ENCODE peak calls at places on chromosomes 13 and 19, in five cellular contexts. X is fibroblast of mammary gland, W is WTC11, Q is BJ, T is tibial artery. D is an unnamed sample.

GRCh38 chr13:106373989-106374572 is 161.4 kb downstream of the EFNB2 start:
- DNase-seq in X (peak; percentile 90), W (no peak), Q (no peak), T (no peak), D (no peak)

GRCh38 chr13:26921918-26922317 is 161.3 kb upstream of the GPR12 start:
- DNase-seq in X (no peak), W (no peak), Q (no peak), T (no peak), D (no peak)

GRCh38 chr19:40035996-40036395 is 20.0 kb downstream of the ZNF780B start:
- DNase-seq in X (no peak), W (no peak), Q (no peak), T (no peak), D (no peak)

GRCh38 chr19:17743874-17744273 is 7.4 kb upstream of the FCHO1 start:
- DNase-seq in X (peak; percentile 56), W (no peak), Q (no peak), T (no peak), D (no peak)

GRCh38 chr19:51158474-51159129 is 16.5 kb downstream of the SIGLEC7 start:
- DNase-seq in X (peak; percentile 40), W (peak; percentile 93), Q (no peak), T (peak; percentile 42), D (no peak)

GRCh38 chr19:50982186-50982585 is 1.5 kb downstream of the KLK7 start:
- DNase-seq in X (no peak), W (no peak), Q (no peak), T (no peak), D (no peak)

GRCh38 chr13:75368167-75368566 is 113.8 kb downstream of the TBC1D4 start:
- DNase-seq in X (peak; percentile 95), W (no peak), Q (peak; percentile 39), T (peak; percentile 42), D (peak; percentile 68)

GRCh38 chr13:35720690-35721554 is 244.4 kb upstream of the MAB21L1 start:
- DNase-seq in X (peak; percentile 61), W (peak; percentile 87), Q (no peak), T (no peak), D (no peak)

GRCh38 chr13:62320129-62320724 is 904.6 kb upstream of the PCDH20 start:
- DNase-seq in X (peak; percentile 49), W (no peak), Q (no peak), T (no peak), D (no peak)

GRCh38 chr13:94123543-94123942 is 355.9 kb downstream of the DCT start:
- DNase-seq in X (no peak), W (no peak), Q (no peak), T (no peak), D (no peak)

GRCh38 chr19:55702131-55702627 is 27.2 kb downstream of the EPN1 start:
- DNase-seq in X (no peak), W (no peak), Q (no peak), T (no peak), D (no peak)

GRCh38 chr19:3160219-3160618 is 18.4 kb upstream of the S1PR4 start:
- DNase-seq in X (no peak), W (no peak), Q (no peak), T (no peak), D (no peak)

GRCh38 chr13:46369506-46370268 is 17.4 kb downstream of the RUBCNL start:
- DNase-seq in X (peak; percentile 95), W (no peak), Q (peak; percentile 82), T (peak; percentile 43), D (no peak)

GRCh38 chr19:42140125-42140754 is 8.0 kb upstream of the POU2F2 start:
- DNase-seq in X (peak; percentile 61), W (peak; percentile 91), Q (no peak), T (peak; percentile 39), D (no peak)

GRCh38 chr13:42215578-42216421 is 56.2 kb upstream of the AKAP11 start:
- DNase-seq in X (peak; percentile 48), W (peak; percentile 42), Q (no peak), T (no peak), D (peak; percentile 19)

GRCh38 chr19:36266375-36266961 is 51.6 kb downstream of the ZNF146 start:
- DNase-seq in X (no peak), W (no peak), Q (no peak), T (no peak), D (no peak)

GRCh38 chr19:38850976-38851621 is 1.3 kb upstream of the HNRNPL start:
- DNase-seq in X (no peak), W (peak; percentile 51), Q (no peak), T (no peak), D (no peak)

GRCh38 chr19:8120636-8121480 is 28.5 kb downstream of the FBN3 start:
- DNase-seq in X (no peak), W (peak; percentile 42), Q (no peak), T (no peak), D (no peak)

GRCh38 chr19:37955986-37956385 is 49.0 kb downstream of the SIPA1L3 start:
- DNase-seq in X (no peak), W (no peak), Q (no peak), T (no peak), D (no peak)

GRCh38 chr19:35843676-35844481 is 8.4 kb downstream of the NPHS1 start:
- DNase-seq in X (peak; percentile 15), W (peak; percentile 96), Q (no peak), T (no peak), D (no peak)

GRCh38 chr13:79482271-79482970 is 1.5 kb downstream of the NDFIP2 start:
- DNase-seq in X (no peak), W (no peak), Q (no peak), T (no peak), D (no peak)

DNA sequence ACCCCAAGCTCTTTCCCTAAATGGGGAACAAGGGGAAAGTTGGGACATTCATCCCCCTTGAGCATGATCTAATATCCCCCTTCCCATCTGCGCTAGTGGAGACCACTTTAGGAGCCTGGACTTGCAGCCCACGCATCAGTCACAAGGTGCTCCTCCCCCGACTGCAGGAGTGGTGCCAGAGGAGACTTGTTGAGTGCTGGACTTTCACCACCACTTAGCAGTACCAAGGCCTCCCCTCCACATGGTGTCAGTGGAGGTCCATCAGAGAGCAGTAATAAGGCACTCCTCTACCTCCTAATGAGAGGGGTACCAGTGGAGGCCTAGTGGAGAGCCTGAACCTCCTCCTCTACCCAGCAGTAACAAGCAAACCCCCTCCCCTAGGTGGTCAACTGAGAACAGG is 22.5 kb downstream of the CAB39L start:
- DNase-seq in X (peak; percentile 27), W (peak; percentile 62), Q (no peak), T (no peak), D (no peak)
- TF ChIP-seq CTCF in X (peak; percentile 13), W (peak; percentile 25), Q (no peak), T (no peak), D (no peak)

GRCh38 chr19:47511128-47511517 is 3.7 kb downstream of the NAPA start:
- DNase-seq in X (peak; percentile 67), W (no peak), Q (no peak), T (no peak), D (no peak)

GRCh38 chr19:47509170-47509847 is 5.6 kb downstream of the NAPA start:
- DNase-seq in X (no peak), W (no peak), Q (no peak), T (no peak), D (no peak)

GRCh38 chr19:47509973-47510372 is 4.9 kb downstream of the NAPA start:
- DNase-seq in X (no peak), W (no peak), Q (no peak), T (peak; percentile 66), D (no peak)

GRCh38 chr19:47511681-47512080 is 3.2 kb downstream of the NAPA start:
- DNase-seq in X (peak; percentile 79), W (no peak), Q (no peak), T (no peak), D (no peak)

DNA sequence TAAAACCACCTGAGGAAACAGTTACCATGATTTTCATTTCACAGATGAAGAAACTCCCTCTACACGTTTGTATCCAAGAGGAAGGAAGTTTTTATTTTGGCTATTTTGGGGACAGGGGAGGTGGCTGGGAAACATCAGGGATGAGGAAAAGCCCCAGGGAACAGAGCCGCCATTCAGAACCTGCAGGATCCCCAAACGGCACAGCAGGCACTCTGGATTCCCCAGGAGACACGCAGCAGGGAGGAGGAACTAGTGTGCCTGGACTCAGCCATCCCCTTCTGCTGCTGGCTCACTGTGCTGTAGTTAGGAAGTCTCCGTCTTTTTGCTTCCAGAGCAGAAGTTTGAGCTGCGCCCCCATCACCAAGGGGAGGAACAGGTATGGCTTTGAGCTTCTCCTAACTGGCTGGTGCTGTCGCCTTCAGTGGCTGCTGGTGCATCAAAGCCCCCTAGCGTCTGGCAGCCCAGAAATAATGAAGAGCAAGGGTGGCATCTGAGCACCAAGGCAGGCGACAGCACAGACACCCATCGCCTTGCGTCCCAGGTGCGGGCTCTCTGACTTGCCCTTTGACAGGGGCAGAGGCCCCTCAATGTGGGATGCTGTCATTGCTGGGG is 4.2 kb downstream of the NAPA start:
- DNase-seq in X (no peak), W (no peak), Q (no peak), T (no peak), D (no peak)
- TF ChIP-seq CTCF in X (no peak), W (no peak), Q (no peak), T (no peak), D (no peak)

DNA sequence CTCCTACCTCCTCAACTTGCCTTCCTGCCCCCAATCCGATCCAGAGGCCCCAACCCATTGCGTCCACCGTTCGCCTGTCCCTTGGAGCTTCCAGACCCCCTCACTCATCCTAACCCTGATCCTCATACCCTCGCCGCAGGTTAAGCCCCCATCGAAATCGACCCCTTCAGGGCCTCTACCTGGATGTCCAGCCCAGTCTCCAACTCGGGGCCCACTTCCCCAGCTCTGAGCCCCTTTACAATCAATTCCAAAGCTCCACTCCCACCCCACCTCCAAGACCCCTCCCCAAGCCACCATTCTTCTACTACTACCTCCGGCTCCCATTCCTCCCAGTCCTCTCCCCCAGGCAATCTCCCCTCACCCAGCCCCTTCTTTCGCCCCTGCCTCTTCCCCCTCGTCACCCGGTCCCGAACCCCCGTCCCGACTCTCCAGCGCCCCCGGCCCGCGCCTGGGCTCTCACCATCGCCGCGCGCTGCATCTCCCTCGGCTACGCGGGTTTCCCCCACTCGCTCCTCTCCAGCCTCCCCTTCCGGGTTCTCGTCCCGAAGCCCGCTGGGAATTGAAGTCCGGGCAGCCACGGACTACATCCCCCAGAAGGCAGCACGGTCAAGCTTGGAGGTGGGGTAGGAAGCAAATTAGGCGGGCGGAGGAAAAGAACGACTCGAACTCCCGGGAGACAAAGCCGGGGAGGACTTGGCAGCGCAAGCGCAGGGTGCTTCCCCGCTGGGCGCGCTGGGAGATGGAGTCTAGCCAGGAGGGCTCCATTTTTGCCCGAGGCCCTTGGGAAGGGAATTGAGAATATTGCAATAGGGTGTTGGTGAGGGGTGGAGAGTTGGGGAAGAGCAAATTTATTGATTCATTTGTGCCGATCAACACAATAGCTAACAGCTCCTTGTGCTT is at the start of gene FBXO46:
- DNase-seq in X (peak; percentile 98), W (peak; percentile 97), Q (peak; percentile 94), T (peak; percentile 97), D (peak; percentile 92)
- TF ChIP-seq CTCF in X (no peak), W (no peak), Q (peak; percentile 36), T (no peak), D (peak; percentile 12)

DNA sequence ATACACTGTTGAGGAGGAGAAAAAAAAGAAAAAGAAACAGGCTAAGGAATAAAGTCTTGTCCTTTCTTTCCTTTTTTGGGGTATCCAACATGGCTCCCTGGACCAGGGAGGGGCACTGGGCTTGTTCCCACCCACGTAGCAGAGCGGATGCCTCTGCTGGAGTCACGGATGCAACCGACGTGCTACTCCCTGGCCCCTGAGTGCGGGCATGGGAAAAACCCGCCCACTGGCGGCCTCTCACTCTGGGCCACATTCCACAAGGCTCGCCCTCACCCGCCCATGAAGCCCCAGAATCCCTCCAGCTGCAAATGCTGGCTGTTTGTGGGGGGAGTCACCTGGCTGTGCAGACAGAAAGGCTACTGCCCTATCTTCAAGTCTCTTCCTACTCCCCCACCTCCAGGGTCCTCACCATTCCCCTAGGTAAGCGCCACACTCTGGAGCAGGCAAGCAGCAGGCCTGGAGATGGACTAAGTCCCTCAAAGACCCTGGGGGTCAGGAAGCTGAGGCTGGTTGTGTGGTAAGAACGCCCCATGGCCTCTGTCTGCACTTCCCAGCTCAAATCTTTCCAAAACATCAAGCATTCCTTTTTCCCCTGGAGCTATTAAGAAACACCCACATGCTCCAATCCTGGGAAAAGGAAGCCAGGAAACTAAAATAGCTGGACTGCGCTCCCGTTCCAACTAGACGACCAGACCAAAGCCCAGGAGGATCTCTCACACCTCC is 17.8 kb upstream of the EPHX3 start:
- DNase-seq in X (peak; percentile 95), W (no peak), Q (peak; percentile 74), T (peak; percentile 78), D (peak; percentile 81)
- TF ChIP-seq CTCF in X (no peak), W (no peak), Q (no peak), T (no peak), D (no peak)